ENCODE peak calls at places on chromosomes 16 and 17, in six cellular contexts. One of them, this sample, is unnamed.

GRCh38 chr17:48012151-48012520 is 25.5 kb downstream of the COPZ2 start:
- DNase-seq in PC-3: peak
- DNase-seq in GM23248: peak
- DNase-seq in SK-N-SH: peak
- DNase-seq in HCT116: no peak
- DNase-seq in MM.1S: peak
- DNase-seq in this sample: peak

GRCh38 chr16:80014241-80014939 is 413.9 kb upstream of the MAF start:
- DNase-seq in GM23248: no peak
- DNase-seq in HCT116: no peak
- DNase-seq in PC-3: no peak
- DNase-seq in SK-N-SH: no peak
- DNase-seq in MM.1S: no peak
- DNase-seq in this sample: no peak

GRCh38 chr16:24504467-24505345 is 34.7 kb upstream of the RBBP6 start:
- DNase-seq in MM.1S: peak
- DNase-seq in HCT116: peak
- DNase-seq in GM23248: peak
- DNase-seq in SK-N-SH: peak
- DNase-seq in PC-3: peak
- DNase-seq in this sample: peak

GRCh38 chr17:32142857-32143524 is 689 bp downstream of the RHOT1 start:
- DNase-seq in HCT116: peak
- DNase-seq in MM.1S: peak
- DNase-seq in PC-3: peak
- DNase-seq in SK-N-SH: peak
- DNase-seq in GM23248: peak
- DNase-seq in this sample: peak

GRCh38 chr17:38702900-38703741 is 2.0 kb upstream of the MLLT6 start:
- DNase-seq in HCT116: no peak
- DNase-seq in PC-3: peak
- DNase-seq in MM.1S: peak
- DNase-seq in SK-N-SH: no peak
- DNase-seq in GM23248: peak
- DNase-seq in this sample: no peak

GRCh38 chr17:28744104-28744801 is 442 bp downstream of the TRAF4 start:
- DNase-seq in PC-3: no peak
- DNase-seq in GM23248: peak
- DNase-seq in HCT116: no peak
- DNase-seq in SK-N-SH: peak
- DNase-seq in MM.1S: peak
- DNase-seq in this sample: peak

GRCh38 chr16:55655709-55656694 is at the start of gene SLC6A2:
- DNase-seq in SK-N-SH: peak
- DNase-seq in PC-3: no peak
- DNase-seq in GM23248: peak
- DNase-seq in MM.1S: no peak
- DNase-seq in HCT116: no peak
- DNase-seq in this sample: peak

GRCh38 chr16:83402969-83403368 is 404.8 kb upstream of the HSBP1 start:
- DNase-seq in MM.1S: no peak
- DNase-seq in HCT116: no peak
- DNase-seq in SK-N-SH: no peak
- DNase-seq in PC-3: no peak
- DNase-seq in GM23248: peak
- DNase-seq in this sample: no peak

GRCh38 chr17:81563861-81564586 is 11.9 kb upstream of the FAAP100 start:
- DNase-seq in SK-N-SH: no peak
- DNase-seq in PC-3: no peak
- DNase-seq in GM23248: peak
- DNase-seq in MM.1S: no peak
- DNase-seq in HCT116: no peak
- DNase-seq in this sample: no peak

GRCh38 chr17:80421381-80422090 is 6.6 kb downstream of the ENDOV start:
- DNase-seq in HCT116: no peak
- DNase-seq in PC-3: no peak
- DNase-seq in SK-N-SH: peak
- DNase-seq in MM.1S: no peak
- DNase-seq in GM23248: no peak
- DNase-seq in this sample: no peak

GRCh38 chr17:40647549-40648325 is at the start of gene SMARCE1:
- DNase-seq in MM.1S: peak
- DNase-seq in GM23248: peak
- DNase-seq in SK-N-SH: peak
- DNase-seq in PC-3: peak
- DNase-seq in HCT116: peak
- DNase-seq in this sample: peak

GRCh38 chr16:50265260-50265659 is 1.1 kb upstream of the ADCY7 start:
- DNase-seq in GM23248: peak
- DNase-seq in PC-3: peak
- DNase-seq in HCT116: peak
- DNase-seq in SK-N-SH: peak
- DNase-seq in MM.1S: peak
- DNase-seq in this sample: no peak

GRCh38 chr17:41824086-41824485 is 11.3 kb downstream of the FKBP10 start:
- DNase-seq in HCT116: no peak
- DNase-seq in PC-3: no peak
- DNase-seq in SK-N-SH: no peak
- DNase-seq in GM23248: peak
- DNase-seq in MM.1S: no peak
- DNase-seq in this sample: no peak

GRCh38 chr17:2215616-2216364 is 87.8 kb downstream of the SMG6 start:
- DNase-seq in GM23248: peak
- DNase-seq in HCT116: no peak
- DNase-seq in MM.1S: peak
- DNase-seq in PC-3: no peak
- DNase-seq in SK-N-SH: peak
- DNase-seq in this sample: peak

GRCh38 chr17:7313890-7314718 is 1.1 kb downstream of the GPS2 start:
- DNase-seq in PC-3: peak
- DNase-seq in MM.1S: peak
- DNase-seq in GM23248: peak
- DNase-seq in HCT116: no peak
- DNase-seq in SK-N-SH: no peak
- DNase-seq in this sample: no peak

GRCh38 chr16:75109732-75110243 is 6.8 kb downstream of the LDHD start:
- DNase-seq in HCT116: no peak
- DNase-seq in GM23248: no peak
- DNase-seq in MM.1S: no peak
- DNase-seq in SK-N-SH: no peak
- DNase-seq in PC-3: peak
- DNase-seq in this sample: no peak

GRCh38 chr17:6070895-6071511 is 824 bp downstream of the WSCD1 start:
- DNase-seq in MM.1S: peak
- DNase-seq in PC-3: peak
- DNase-seq in GM23248: no peak
- DNase-seq in HCT116: no peak
- DNase-seq in SK-N-SH: peak
- DNase-seq in this sample: peak

GRCh38 chr17:41717408-41718286 is 5.5 kb downstream of the GAST start:
- DNase-seq in PC-3: peak
- DNase-seq in GM23248: peak
- DNase-seq in SK-N-SH: no peak
- DNase-seq in MM.1S: no peak
- DNase-seq in HCT116: no peak
- DNase-seq in this sample: no peak

GRCh38 chr17:68381076-68381900 is 76.0 kb downstream of the WIPI1 start:
- DNase-seq in GM23248: peak
- DNase-seq in PC-3: peak
- DNase-seq in HCT116: peak
- DNase-seq in SK-N-SH: no peak
- DNase-seq in MM.1S: no peak
- DNase-seq in this sample: no peak

GRCh38 chr16:84712138-84712671 is 12.4 kb downstream of the USP10 start:
- DNase-seq in SK-N-SH: no peak
- DNase-seq in GM23248: no peak
- DNase-seq in HCT116: no peak
- DNase-seq in MM.1S: no peak
- DNase-seq in PC-3: no peak
- DNase-seq in this sample: no peak

GRCh38 chr16:13503960-13504635 is 415.9 kb upstream of the ERCC4 start:
- DNase-seq in SK-N-SH: no peak
- DNase-seq in HCT116: no peak
- DNase-seq in PC-3: no peak
- DNase-seq in MM.1S: no peak
- DNase-seq in GM23248: no peak
- DNase-seq in this sample: no peak
- H3K9ac ChIP-seq in SK-N-SH: no peak
- H3K9ac ChIP-seq in HCT116: no peak
- H3K9ac ChIP-seq in PC-3: no peak
- H3K9ac ChIP-seq in MM.1S: no peak
- H3K9ac ChIP-seq in GM23248: no peak
- H3K9ac ChIP-seq in this sample: no peak

GRCh38 chr17:43601280-43602050 is 55.3 kb upstream of the ETV4 start:
- DNase-seq in SK-N-SH: no peak
- DNase-seq in GM23248: no peak
- DNase-seq in MM.1S: no peak
- DNase-seq in HCT116: no peak
- DNase-seq in PC-3: no peak
- DNase-seq in this sample: no peak
- TF ChIP-seq EZH2phosphoT487 in SK-N-SH: no peak
- TF ChIP-seq EZH2phosphoT487 in GM23248: no peak
- TF ChIP-seq EZH2phosphoT487 in MM.1S: no peak
- TF ChIP-seq EZH2phosphoT487 in HCT116: no peak
- TF ChIP-seq EZH2phosphoT487 in PC-3: no peak
- TF ChIP-seq EZH2phosphoT487 in this sample: no peak

GRCh38 chr17:55577687-55578086 is 66.4 kb upstream of the SMIM36 start:
- DNase-seq in HCT116: no peak
- DNase-seq in GM23248: no peak
- DNase-seq in PC-3: no peak
- DNase-seq in MM.1S: peak
- DNase-seq in SK-N-SH: no peak
- DNase-seq in this sample: no peak
- H3K4me3 ChIP-seq in HCT116: no peak
- H3K4me3 ChIP-seq in GM23248: peak
- H3K4me3 ChIP-seq in PC-3: no peak
- H3K4me3 ChIP-seq in MM.1S: peak
- H3K4me3 ChIP-seq in SK-N-SH: no peak
- H3K4me3 ChIP-seq in this sample: no peak

GRCh38 chr17:64326420-64327054 is 63.5 kb upstream of the TEX2 start:
- DNase-seq in GM23248: peak
- DNase-seq in SK-N-SH: no peak
- DNase-seq in HCT116: no peak
- DNase-seq in PC-3: peak
- DNase-seq in MM.1S: no peak
- DNase-seq in this sample: no peak
- H3K9ac ChIP-seq in GM23248: no peak
- H3K9ac ChIP-seq in SK-N-SH: no peak
- H3K9ac ChIP-seq in HCT116: no peak
- H3K9ac ChIP-seq in PC-3: peak
- H3K9ac ChIP-seq in MM.1S: no peak
- H3K9ac ChIP-seq in this sample: no peak

GRCh38 chr17:17503566-17504130 is 7.5 kb upstream of the RASD1 start:
- DNase-seq in GM23248: no peak
- DNase-seq in MM.1S: no peak
- DNase-seq in HCT116: no peak
- DNase-seq in PC-3: no peak
- DNase-seq in SK-N-SH: no peak
- DNase-seq in this sample: no peak
- TF ChIP-seq EZH2phosphoT487 in GM23248: no peak
- TF ChIP-seq EZH2phosphoT487 in MM.1S: no peak
- TF ChIP-seq EZH2phosphoT487 in HCT116: no peak
- TF ChIP-seq EZH2phosphoT487 in PC-3: no peak
- TF ChIP-seq EZH2phosphoT487 in SK-N-SH: no peak
- TF ChIP-seq EZH2phosphoT487 in this sample: no peak

DNA sequence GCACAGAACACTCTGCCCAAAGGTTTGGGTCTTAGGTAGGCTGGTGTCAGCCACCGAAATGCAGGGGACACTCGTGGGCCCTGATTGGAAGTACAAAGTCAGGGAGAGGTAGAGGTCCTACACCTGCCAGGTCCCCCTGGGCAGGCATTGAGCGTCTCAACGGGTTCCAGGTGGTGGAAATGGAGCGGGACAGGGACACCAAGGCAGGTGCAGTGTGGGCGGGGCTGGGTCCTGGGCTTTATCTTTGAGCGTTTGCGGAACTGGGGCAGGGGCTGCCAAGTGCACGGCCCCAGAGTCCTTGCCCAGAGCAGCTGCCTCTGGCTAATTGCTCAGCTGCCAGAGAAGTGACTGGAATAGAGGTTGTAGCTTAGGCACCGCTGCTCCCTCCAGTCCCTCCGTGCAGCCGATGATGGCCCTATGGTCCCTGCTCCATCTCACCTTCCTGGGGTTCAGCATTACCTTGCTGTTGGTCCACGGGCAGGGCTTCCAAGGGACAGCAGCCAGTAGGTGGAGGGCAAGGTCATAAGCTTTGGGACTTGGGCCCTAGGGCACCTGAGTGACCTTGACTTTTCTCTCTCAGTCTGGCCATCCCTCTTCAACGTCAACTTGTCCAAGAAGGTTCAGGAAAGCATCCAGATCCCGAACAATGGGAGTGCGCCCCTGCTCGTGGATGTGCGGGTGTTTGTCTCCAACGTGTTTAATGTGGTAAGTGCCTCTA is at the start of gene ZACN:
- DNase-seq in PC-3: no peak
- DNase-seq in HCT116: no peak
- DNase-seq in SK-N-SH: peak
- DNase-seq in MM.1S: no peak
- DNase-seq in GM23248: no peak
- DNase-seq in this sample: no peak
- H3K4me3 ChIP-seq in PC-3: no peak
- H3K4me3 ChIP-seq in HCT116: no peak
- H3K4me3 ChIP-seq in SK-N-SH: no peak
- H3K4me3 ChIP-seq in MM.1S: no peak
- H3K4me3 ChIP-seq in GM23248: no peak
- H3K4me3 ChIP-seq in this sample: peak

DNA sequence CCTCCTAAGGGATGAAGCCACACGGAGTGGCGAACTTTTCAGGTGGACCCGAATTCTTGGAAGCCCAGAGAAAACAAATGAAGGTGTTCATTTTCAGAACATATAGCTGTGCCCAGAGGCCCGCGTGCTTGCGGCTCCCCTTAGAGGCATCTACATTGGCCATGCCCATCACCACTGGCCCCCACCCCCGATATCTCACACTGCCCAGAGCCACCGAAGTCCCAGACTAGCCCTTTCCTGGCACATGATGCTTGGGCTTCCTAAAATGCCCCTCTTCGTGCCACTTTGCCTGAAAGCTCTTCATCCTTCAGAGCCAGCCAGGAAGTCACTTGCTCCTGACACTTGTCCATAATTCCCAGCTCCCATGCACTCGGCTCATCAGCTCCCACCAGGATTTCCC is 2.1 kb upstream of the HEXIM1 start:
- DNase-seq in HCT116: no peak
- DNase-seq in MM.1S: no peak
- DNase-seq in SK-N-SH: no peak
- DNase-seq in GM23248: no peak
- DNase-seq in PC-3: no peak
- DNase-seq in this sample: no peak
- H3K9ac ChIP-seq in HCT116: peak
- H3K9ac ChIP-seq in MM.1S: no peak
- H3K9ac ChIP-seq in SK-N-SH: peak
- H3K9ac ChIP-seq in GM23248: peak
- H3K9ac ChIP-seq in PC-3: no peak
- H3K9ac ChIP-seq in this sample: no peak